ENCODE peak calls at places on chromosomes 7 and 10, in seven cellular contexts. S, X, P, L, Z, U and C are unnamed samples.

GRCh38 chr7:36790280-36790679 is 66.0 kb upstream of the AOAH start:
- DNase-seq in Z (no peak), L (no peak), S (no peak), P (no peak), X (no peak), U (no peak), C (no peak)

GRCh38 chr10:13372524-13372923 is 24.4 kb upstream of the SEPHS1 start:
- DNase-seq in P (no peak), S (no peak), U (no peak), Z (no peak), X (no peak), L (no peak), C (no peak)

GRCh38 chr10:73233883-73234282 is 13.2 kb downstream of the DNAJC9 start:
- DNase-seq in P (no peak), Z (no peak), U (no peak), L (no peak), S (no peak), X (no peak), C (no peak)

GRCh38 chr10:98170249-98171117 is 36.0 kb downstream of the R3HCC1L start:
- DNase-seq in X (no peak), P (peak), L (peak), U (peak), Z (peak), S (peak), C (peak)

GRCh38 chr7:108407674-108408073 is 48.6 kb downstream of the NRCAM start:
- DNase-seq in X (no peak), S (no peak), P (no peak), Z (no peak), L (no peak), U (no peak), C (no peak)

GRCh38 chr10:30832727-30833624 is 198.7 kb downstream of the ZNF438 start:
- DNase-seq in S (no peak), Z (no peak), P (no peak), U (no peak), X (no peak), L (no peak), C (no peak)

GRCh38 chr10:102710604-102711003 is 3.6 kb downstream of the ARL3 start:
- DNase-seq in Z (no peak), P (no peak), X (no peak), U (no peak), L (peak), S (peak), C (peak)

GRCh38 chr7:6232534-6232933 is 39.9 kb downstream of the CYTH3 start:
- DNase-seq in S (no peak), X (peak), P (no peak), L (no peak), Z (no peak), U (no peak), C (no peak)

GRCh38 chr7:8433477-8434289 is at the start of gene NXPH1:
- DNase-seq in L (no peak), X (no peak), Z (no peak), S (no peak), P (peak), U (peak), C (no peak)

GRCh38 chr10:16009736-16010259 is 149.5 kb upstream of the MINDY3 start:
- DNase-seq in U (no peak), P (no peak), X (no peak), S (no peak), Z (no peak), L (peak), C (no peak)

GRCh38 chr10:21525367-21526183 is at the start of gene SKIDA1:
- DNase-seq in Z (peak), P (peak), S (peak), L (peak), X (peak), U (peak), C (peak)

GRCh38 chr10:113139695-113140094 is 189.6 kb downstream of the TCF7L2 start:
- DNase-seq in L (no peak), X (no peak), U (no peak), P (no peak), S (peak), Z (no peak), C (no peak)

GRCh38 chr7:85014936-85015335 is 171.9 kb downstream of the SEMA3D start:
- DNase-seq in U (no peak), X (no peak), S (no peak), P (peak), L (no peak), Z (no peak), C (no peak)

GRCh38 chr7:4726051-4726450 is 44.0 kb downstream of the FOXK1 start:
- DNase-seq in X (no peak), P (no peak), Z (no peak), L (no peak), S (peak), U (no peak), C (no peak)

GRCh38 chr7:37391791-37392672 is 56.6 kb downstream of the ELMO1 start:
- DNase-seq in U (no peak), S (no peak), Z (no peak), P (no peak), X (no peak), L (no peak), C (no peak)

GRCh38 chr10:17115683-17116082 is 13.9 kb downstream of the CUBN start:
- DNase-seq in Z (no peak), S (peak), X (no peak), U (peak), P (no peak), L (peak), C (peak)

GRCh38 chr10:110893559-110894179 is 21.9 kb downstream of the PDCD4 start:
- DNase-seq in X (no peak), U (peak), P (no peak), Z (no peak), S (peak), L (peak), C (peak)

GRCh38 chr7:117134885-117135552 is 181.7 kb downstream of the ST7 start:
- DNase-seq in X (no peak), U (no peak), L (no peak), Z (no peak), P (no peak), S (no peak), C (no peak)

GRCh38 chr7:117186218-117186617 is 136.6 kb downstream of the WNT2 start:
- DNase-seq in P (no peak), X (no peak), U (no peak), L (no peak), Z (no peak), S (peak), C (no peak)

GRCh38 chr7:22675917-22676343 is 51.1 kb upstream of the IL6 start:
- DNase-seq in X (no peak), S (no peak), L (no peak), U (no peak), Z (peak), P (no peak), C (peak)

GRCh38 chr7:69568266-69568665 is 30.0 kb upstream of the AUTS2 start:
- DNase-seq in S (no peak), Z (no peak), U (no peak), X (no peak), L (no peak), P (no peak), C (no peak)

GRCh38 chr7:46160861-46161260 is 239.8 kb upstream of the IGFBP3 start:
- DNase-seq in Z (no peak), L (no peak), X (no peak), P (no peak), U (no peak), S (no peak), C (no peak)

GRCh38 chr10:26890956-26891355 is 30.2 kb upstream of the ABI1 start:
- DNase-seq in U (no peak), L (peak), S (peak), X (no peak), Z (peak), P (peak), C (peak)

GRCh38 chr7:41924798-41925197 is 221.9 kb upstream of the INHBA start:
- DNase-seq in X (no peak), Z (no peak), P (no peak), L (no peak), S (no peak), U (no peak), C (no peak)

GRCh38 chr7:98921608-98922372 is 43.5 kb downstream of the TRRAP start:
- DNase-seq in P (no peak), Z (no peak), U (no peak), X (no peak), L (no peak), S (no peak), C (no peak)

GRCh38 chr10:63702107-63702506 is 180.9 kb downstream of the REEP3 start:
- DNase-seq in P (no peak), L (no peak), S (no peak), X (no peak), Z (no peak), U (no peak), C (peak)

GRCh38 chr7:127589901-127590300 is 1.7 kb downstream of the ARF5 start:
- DNase-seq in Z (no peak), U (no peak), S (no peak), X (no peak), P (no peak), L (no peak), C (peak)

GRCh38 chr10:25176421-25176968 is 1.7 kb downstream of the GPR158 start:
- DNase-seq in U (no peak), Z (no peak), P (peak), X (no peak), L (no peak), S (no peak), C (no peak)

GRCh38 chr7:24025094-24025493 is 258.9 kb upstream of the NPY start:
- DNase-seq in P (no peak), X (no peak), Z (no peak), U (no peak), S (no peak), L (peak), C (peak)

GRCh38 chr7:122298131-122298530 is 6.4 kb downstream of the FEZF1 start:
- DNase-seq in X (no peak), S (no peak), P (no peak), L (no peak), U (no peak), Z (no peak), C (no peak)

GRCh38 chr7:142301299-142301698 is 43.4 kb upstream of the PRSS58 start:
- DNase-seq in Z (no peak), U (no peak), L (no peak), X (no peak), S (no peak), P (no peak), C (no peak)

GRCh38 chr7:142299226-142299625 is 41.4 kb upstream of the PRSS58 start:
- DNase-seq in X (no peak), L (no peak), P (no peak), U (no peak), Z (no peak), S (no peak), C (no peak)

GRCh38 chr7:142298631-142299030 is 40.8 kb upstream of the PRSS58 start:
- DNase-seq in X (no peak), S (no peak), U (no peak), L (no peak), Z (no peak), P (no peak), C (no peak)

GRCh38 chr7:142301923-142302550 is 44.2 kb upstream of the PRSS58 start:
- DNase-seq in U (no peak), P (no peak), L (peak), Z (no peak), X (no peak), S (peak), C (no peak)

GRCh38 chr7:142300689-142301088 is 42.8 kb upstream of the PRSS58 start:
- DNase-seq in U (no peak), X (no peak), P (no peak), Z (no peak), L (peak), S (no peak), C (no peak)
- TF ChIP-seq CTCF in U (no peak), X (no peak), P (peak), Z (peak), L (peak), S (no peak), C (no peak)

GRCh38 chr7:118217068-118217715 is 7.3 kb upstream of the ANKRD7 start:
- DNase-seq in U (no peak), L (no peak), S (no peak), X (no peak), Z (no peak), P (no peak), C (no peak)

GRCh38 chr7:118219157-118219512 is 5.4 kb upstream of the ANKRD7 start:
- DNase-seq in X (no peak), U (no peak), Z (no peak), L (no peak), S (no peak), P (no peak), C (no peak)

GRCh38 chr7:118218413-118219156 is 5.9 kb upstream of the ANKRD7 start:
- DNase-seq in S (peak), P (no peak), L (no peak), U (no peak), X (no peak), Z (no peak), C (no peak)

GRCh38 chr7:118214051-118214832 is 10.3 kb upstream of the ANKRD7 start:
- DNase-seq in Z (peak), P (peak), S (peak), X (peak), U (peak), L (no peak), C (peak)

DNA sequence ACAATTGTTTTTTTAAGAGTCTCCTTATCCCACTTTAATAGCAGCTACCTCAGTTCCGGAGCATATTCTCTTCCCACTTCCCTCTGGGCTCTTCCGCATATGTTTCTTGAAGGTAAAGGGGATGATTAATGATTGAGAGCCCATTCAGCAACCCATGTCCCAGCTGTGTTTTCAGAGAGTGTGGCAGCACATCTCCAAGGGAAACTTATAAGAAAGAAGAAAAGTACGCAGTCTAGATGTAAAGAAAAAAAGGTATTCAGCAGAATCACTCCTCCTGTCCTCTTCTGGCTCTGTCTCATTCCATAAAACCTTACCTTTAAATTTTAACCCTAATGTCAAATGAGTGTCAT is 9.7 kb upstream of the ANKRD7 start:
- DNase-seq in L (no peak), S (no peak), X (no peak), Z (no peak), U (peak), P (no peak), C (no peak)
- H3K4me3 ChIP-seq in L (no peak), S (peak), X (peak), Z (peak), U (peak), P (peak), C (peak)

DNA sequence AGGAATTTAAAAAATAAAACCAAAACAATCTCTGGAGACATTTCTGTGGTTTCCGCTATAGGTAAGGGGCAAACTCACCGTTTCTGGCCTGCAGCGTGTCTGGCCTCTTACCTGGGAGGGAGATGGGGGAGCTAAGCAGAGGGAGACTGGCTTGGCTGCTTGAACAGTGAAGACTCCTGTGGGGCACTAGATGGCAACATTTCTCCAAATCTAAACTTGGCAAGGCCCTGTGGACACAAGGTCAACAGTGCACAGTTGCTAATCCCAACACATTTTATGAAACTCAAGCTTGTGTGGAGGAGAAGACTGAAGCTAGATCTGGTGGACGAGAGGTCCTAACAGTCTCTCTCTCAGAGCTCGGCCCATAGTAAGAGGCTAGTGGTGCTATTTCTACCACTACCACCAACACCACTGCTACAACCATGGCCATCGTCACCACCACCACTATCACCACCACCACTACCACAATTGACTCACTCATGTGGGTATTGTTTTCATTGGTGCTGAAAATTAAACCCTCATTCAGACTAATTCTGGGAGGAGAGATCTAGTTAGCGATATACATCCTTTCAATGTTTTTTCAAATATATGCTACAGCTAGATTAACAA is 28.4 kb upstream of the CDHR3 start:
- DNase-seq in Z (peak), X (no peak), L (peak), P (no peak), U (no peak), S (peak), C (peak)
- TF ChIP-seq CTCF in Z (peak), X (peak), L (peak), P (peak), U (peak), S (peak), C (peak)

GRCh38 chr10:129110780-129111179 is 356.3 kb upstream of the MGMT start:
- DNase-seq in L (no peak), P (no peak), X (no peak), Z (no peak), S (no peak), U (no peak), C (no peak)
- H3K4me3 ChIP-seq in L (no peak), P (no peak), X (no peak), Z (no peak), S (no peak), U (no peak), C (no peak)

GRCh38 chr7:18352339-18353255 is 143.0 kb upstream of the HDAC9 start:
- DNase-seq in P (peak), S (peak), L (peak), Z (peak), U (peak), X (no peak), C (peak)
- TF ChIP-seq CTCF in P (peak), S (peak), L (peak), Z (peak), U (peak), X (peak), C (peak)

DNA sequence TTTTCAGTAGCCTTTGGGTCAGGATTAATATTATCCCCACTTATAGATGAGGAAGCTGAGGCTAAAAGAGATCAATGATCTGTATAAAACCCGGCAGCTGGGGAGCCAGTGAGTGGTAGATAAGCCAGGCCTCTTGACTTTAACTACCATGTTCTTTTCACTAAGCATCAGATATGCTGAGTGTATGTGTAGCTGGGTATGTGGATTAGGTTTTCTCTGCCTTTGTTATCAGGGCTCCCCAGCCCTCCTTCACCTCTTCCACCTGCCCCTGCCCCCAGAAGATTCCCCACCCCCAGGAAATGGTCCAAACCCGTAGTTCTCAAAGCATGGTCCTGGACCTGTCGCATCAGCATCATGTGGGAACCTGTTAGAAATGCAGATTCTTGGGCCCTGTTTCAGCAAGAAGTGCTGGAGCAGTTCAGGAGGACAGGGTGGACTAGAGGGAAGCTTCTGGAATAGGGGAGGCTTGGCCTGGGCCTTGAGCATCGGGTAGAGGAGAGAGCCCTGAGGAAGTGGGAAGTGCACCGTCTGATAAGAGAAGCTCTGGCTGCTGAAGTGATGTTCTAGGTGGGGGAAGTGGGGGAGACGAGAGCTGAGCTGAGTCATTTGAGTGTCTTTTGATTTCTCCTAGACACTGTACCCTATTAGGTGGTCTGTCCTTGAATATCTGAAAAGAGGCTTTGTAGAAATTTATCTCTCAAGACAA is 101.3 kb downstream of the HIF1AN start:
- DNase-seq in U (no peak), X (no peak), Z (no peak), S (no peak), L (no peak), P (no peak), C (no peak)
- H3K4me3 ChIP-seq in U (no peak), X (no peak), Z (no peak), S (no peak), L (no peak), P (no peak), C (no peak)

DNA sequence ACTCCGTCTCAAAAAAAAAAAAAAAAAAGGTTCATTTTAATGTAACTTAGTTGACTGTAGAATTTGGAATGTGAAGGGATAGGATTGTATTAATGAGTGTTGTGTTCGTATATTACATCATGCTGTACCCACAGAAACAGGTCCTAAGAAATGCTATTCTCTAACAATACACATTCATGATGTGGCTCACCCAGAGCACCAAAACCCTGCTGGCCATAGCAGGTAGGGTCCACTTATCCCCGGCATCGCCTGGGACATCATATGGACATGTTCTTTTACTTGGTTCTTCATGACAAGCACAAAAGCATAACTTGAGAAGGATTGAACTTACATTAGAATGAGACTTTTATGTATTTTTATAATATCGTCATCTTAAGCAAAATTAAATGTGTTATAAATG is 241.5 kb downstream of the CACNB2 start:
- DNase-seq in U (no peak), L (no peak), S (no peak), P (no peak), Z (no peak), X (no peak), C (no peak)
- TF ChIP-seq CTCF in U (no peak), L (no peak), S (no peak), P (no peak), Z (no peak), X (no peak), C (no peak)

GRCh38 chr7:112520787-112521186 is 40.0 kb downstream of the LSMEM1 start:
- DNase-seq in Z (no peak), L (no peak), X (no peak), S (no peak), U (no peak), P (no peak), C (no peak)
- H3K4me3 ChIP-seq in Z (no peak), L (no peak), X (no peak), S (no peak), U (no peak), P (no peak), C (no peak)

GRCh38 chr10:7544203-7544602 is 122.6 kb downstream of the ITIH5 start:
- DNase-seq in L (no peak), S (no peak), Z (no peak), P (no peak), X (no peak), U (no peak), C (no peak)

GRCh38 chr10:7538970-7539694 is 127.6 kb downstream of the ITIH5 start:
- DNase-seq in L (no peak), P (no peak), Z (no peak), S (no peak), U (no peak), X (no peak), C (no peak)

GRCh38 chr10:7542189-7542914 is 124.4 kb downstream of the ITIH5 start:
- DNase-seq in Z (no peak), P (no peak), U (no peak), S (no peak), X (no peak), L (no peak), C (no peak)

GRCh38 chr10:7545256-7545655 is 121.5 kb downstream of the ITIH5 start:
- DNase-seq in Z (no peak), S (no peak), X (no peak), L (no peak), P (no peak), U (no peak), C (no peak)

GRCh38 chr10:7541137-7542087 is 125.4 kb downstream of the ITIH5 start:
- DNase-seq in U (no peak), S (no peak), L (no peak), Z (no peak), X (peak), P (no peak), C (no peak)
- TF ChIP-seq CTCF in U (no peak), S (no peak), L (no peak), Z (no peak), X (no peak), P (no peak), C (no peak)